ENCODE peak calls at places on chromosomes 2 and 18, in ten cellular contexts. Z is T-helper 1 cell; D is activated T-cell treated with anti-CD3 and anti-CD28 coated beads for 1 hour; M is fibroblast of pulmonary artery; J is activated CD4-positive, CD25-positive, alpha-beta regulatory T cell treated with anti-CD3 and anti-CD28 coated beads, Interleukin-2, amount 50 U/mL, for 72 hours; X is activated CD8-positive, alpha-beta T cell treated with anti-CD3 and anti-CD28 coated beads for 36 hours; L is NCI-H446; Q is cerebellum; F is ecto neural progenitor cell; W is dermis blood vessel endothelial cell. H is an unnamed sample.

GRCh38 chr2:230974096-230974913 is 21.6 kb upstream of the SPATA3 start:
- DNase-seq in Z (peak), D (peak), M (peak), J (peak), X (peak), L (no peak), Q (no peak), F (no peak), W (no peak), H (peak)

GRCh38 chr2:231970461-231970860 is 8.9 kb downstream of the DIS3L2 start:
- DNase-seq in Z (no peak), D (no peak), M (no peak), J (no peak), X (no peak), L (no peak), Q (no peak), F (no peak), W (no peak), H (no peak)

GRCh38 chr2:207561386-207562080 is 31.8 kb downstream of the CREB1 start:
- DNase-seq in Z (no peak), D (no peak), M (no peak), J (no peak), X (no peak), L (no peak), Q (no peak), F (no peak), W (peak), H (peak)

GRCh38 chr18:55246278-55246677 is 287.0 kb upstream of the CCDC68 start:
- DNase-seq in Z (no peak), D (no peak), M (no peak), J (no peak), X (no peak), L (no peak), Q (no peak), F (no peak), W (no peak), H (no peak)

GRCh38 chr2:231124833-231125232 is at the start of gene HTR2B:
- DNase-seq in Z (no peak), D (no peak), M (peak), J (no peak), X (peak), L (no peak), Q (no peak), F (no peak), W (peak), H (peak)

GRCh38 chr2:36912692-36913091 is 53.6 kb downstream of the STRN start:
- DNase-seq in Z (no peak), D (no peak), M (no peak), J (no peak), X (no peak), L (no peak), Q (no peak), F (no peak), W (no peak), H (no peak)

GRCh38 chr2:96143848-96144480 is 1.3 kb downstream of the DUSP2 start:
- DNase-seq in Z (peak), D (peak), M (no peak), J (peak), X (peak), L (peak), Q (peak), F (no peak), W (no peak), H (no peak)

GRCh38 chr2:143525006-143525405 is 395.8 kb downstream of the ARHGAP15 start:
- DNase-seq in Z (no peak), D (no peak), M (no peak), J (no peak), X (no peak), L (no peak), Q (no peak), F (no peak), W (no peak), H (no peak)

GRCh38 chr2:173884403-173884802 is 80.8 kb downstream of the SP3 start:
- DNase-seq in Z (no peak), D (peak), M (peak), J (no peak), X (peak), L (no peak), Q (peak), F (no peak), W (peak), H (peak)

GRCh38 chr2:69734040-69734611 is 7.8 kb upstream of the ANXA4 start:
- DNase-seq in Z (no peak), D (no peak), M (peak), J (no peak), X (no peak), L (peak), Q (peak), F (no peak), W (peak), H (no peak)

GRCh38 chr2:40405440-40405839 is 46.5 kb downstream of the SLC8A1 start:
- DNase-seq in Z (no peak), D (no peak), M (no peak), J (no peak), X (no peak), L (no peak), Q (no peak), F (no peak), W (no peak), H (no peak)

GRCh38 chr2:31401580-31401979 is 13.0 kb downstream of the XDH start:
- DNase-seq in Z (no peak), D (no peak), M (peak), J (no peak), X (no peak), L (no peak), Q (no peak), F (no peak), W (no peak), H (no peak)

GRCh38 chr2:55391615-55392242 is 27.9 kb downstream of the CCDC88A start:
- DNase-seq in Z (no peak), D (no peak), M (no peak), J (no peak), X (no peak), L (no peak), Q (no peak), F (no peak), W (no peak), H (no peak)

GRCh38 chr2:230684222-230685164 is 28.1 kb upstream of the CAB39 start:
- DNase-seq in Z (no peak), D (no peak), M (peak), J (no peak), X (no peak), L (no peak), Q (no peak), F (no peak), W (peak), H (peak)

GRCh38 chr2:217854684-217855083 is 148.1 kb downstream of the TNS1 start:
- DNase-seq in Z (no peak), D (no peak), M (no peak), J (no peak), X (no peak), L (no peak), Q (no peak), F (no peak), W (no peak), H (no peak)

GRCh38 chr18:14089176-14089575 is 43.1 kb downstream of the ZNF519 start:
- DNase-seq in Z (no peak), D (no peak), M (no peak), J (no peak), X (no peak), L (no peak), Q (no peak), F (no peak), W (no peak), H (no peak)

GRCh38 chr18:58183226-58183625 is 139.2 kb downstream of the NEDD4L start:
- DNase-seq in Z (no peak), D (no peak), M (no peak), J (no peak), X (no peak), L (no peak), Q (no peak), F (no peak), W (no peak), H (no peak)

GRCh38 chr2:25362564-25363145 is 20.9 kb upstream of the DNMT3A start:
- DNase-seq in Z (peak), D (peak), M (no peak), J (peak), X (peak), L (no peak), Q (no peak), F (no peak), W (peak), H (no peak)

GRCh38 chr18:596288-596881 is 403 bp upstream of the CLUL1 start:
- DNase-seq in Z (no peak), D (no peak), M (no peak), J (no peak), X (peak), L (no peak), Q (peak), F (peak), W (peak), H (no peak)

GRCh38 chr2:10486091-10486490 is 38.0 kb upstream of the ODC1 start:
- DNase-seq in Z (no peak), D (no peak), M (no peak), J (no peak), X (no peak), L (no peak), Q (no peak), F (no peak), W (no peak), H (no peak)

GRCh38 chr2:239160226-239161143 is 240.3 kb downstream of the HDAC4 start:
- DNase-seq in Z (no peak), D (no peak), M (no peak), J (peak), X (peak), L (no peak), Q (no peak), F (no peak), W (no peak), H (no peak)

GRCh38 chr2:43132523-43133301 is 93.7 kb downstream of the ZFP36L2 start:
- DNase-seq in Z (no peak), D (no peak), M (no peak), J (no peak), X (peak), L (no peak), Q (no peak), F (no peak), W (no peak), H (no peak)

GRCh38 chr18:32438173-32438572 is 32.5 kb downstream of the GAREM1 start:
- DNase-seq in Z (no peak), D (no peak), M (no peak), J (no peak), X (no peak), L (no peak), Q (no peak), F (no peak), W (no peak), H (no peak)

GRCh38 chr18:10927290-10927979 is 221.9 kb downstream of the PIEZO2 start:
- DNase-seq in Z (no peak), D (no peak), M (peak), J (no peak), X (no peak), L (no peak), Q (no peak), F (no peak), W (peak), H (peak)

GRCh38 chr2:64524604-64525322 is 635 bp downstream of the AFTPH start:
- DNase-seq in Z (no peak), D (peak), M (peak), J (no peak), X (peak), L (peak), Q (no peak), F (peak), W (peak), H (peak)

GRCh38 chr2:170202437-170202836 is 24.5 kb downstream of the MYO3B start:
- DNase-seq in Z (no peak), D (no peak), M (no peak), J (no peak), X (no peak), L (no peak), Q (no peak), F (no peak), W (no peak), H (no peak)

GRCh38 chr2:130837175-130837810 is 579 bp downstream of the ARHGEF4 start:
- DNase-seq in Z (no peak), D (no peak), M (no peak), J (no peak), X (no peak), L (no peak), Q (no peak), F (no peak), W (no peak), H (no peak)

GRCh38 chr2:83784315-83784714 is 674.8 kb downstream of the SUCLG1 start:
- DNase-seq in Z (no peak), D (no peak), M (no peak), J (no peak), X (no peak), L (no peak), Q (no peak), F (no peak), W (no peak), H (no peak)

GRCh38 chr18:49892148-49892924 is 79.0 kb upstream of the ACAA2 start:
- DNase-seq in Z (no peak), D (no peak), M (peak), J (no peak), X (no peak), L (no peak), Q (no peak), F (no peak), W (peak), H (peak)

H was measured in lung microvascular endothelial cell.